ENCODE peak calls at places on chromosomes 1 and 21, in four cellular contexts. D is HepG2, C is stomach, L is endothelial cell of umbilical vein. Z is an unnamed sample.

GRCh38 chr1:22611530-22611947 is 24.9 kb upstream of the C1QA start:
- DNase-seq in D (peak; percentile 24), C (no peak), L (peak; percentile 53), Z (no peak)

GRCh38 chr21:33931799-33932390 is 16.3 kb upstream of the ATP5PO start:
- DNase-seq in D (no peak), C (no peak), L (peak; percentile 47), Z (no peak)

GRCh38 chr1:180444522-180444921 is 57.9 kb downstream of the ACBD6 start:
- DNase-seq in D (no peak), C (no peak), L (no peak), Z (no peak)

GRCh38 chr1:204731997-204732396 is 46.5 kb upstream of the LRRN2 start:
- DNase-seq in D (no peak), C (no peak), L (no peak), Z (no peak)

GRCh38 chr1:116325104-116325503 is 47.9 kb upstream of the ATP1A1 start:
- DNase-seq in D (no peak), C (no peak), L (no peak), Z (no peak)

GRCh38 chr21:32131960-32132359 is 146.9 kb downstream of the MIS18A start:
- DNase-seq in D (peak; percentile 20), C (no peak), L (no peak), Z (no peak)

GRCh38 chr1:240094043-240094722 is 2.5 kb downstream of the FMN2 start:
- DNase-seq in D (no peak), C (no peak), L (no peak), Z (no peak)

GRCh38 chr1:203682401-203683383 is 56.1 kb downstream of the ATP2B4 start:
- DNase-seq in D (peak; percentile 84), C (no peak), L (peak; percentile 67), Z (peak; percentile 25)

GRCh38 chr1:168083456-168084325 is 53.0 kb downstream of the GPR161 start:
- DNase-seq in D (no peak), C (no peak), L (no peak), Z (no peak)

GRCh38 chr1:33519240-33519884 is 46.9 kb downstream of the ZSCAN20 start:
- DNase-seq in D (no peak), C (no peak), L (no peak), Z (no peak)

GRCh38 chr1:27071049-27071416 is 58.4 kb upstream of the TENT5B start:
- DNase-seq in D (no peak), C (no peak), L (no peak), Z (no peak)

GRCh38 chr1:70486676-70487470 is 75.8 kb downstream of the CTH start:
- DNase-seq in D (no peak), C (peak; percentile 39), L (no peak), Z (no peak)

GRCh38 chr1:19616489-19616888 is 27.6 kb upstream of the NBL1 start:
- DNase-seq in D (no peak), C (no peak), L (no peak), Z (no peak)

GRCh38 chr1:214660900-214661299 is 57.9 kb downstream of the CENPF start:
- DNase-seq in D (peak; percentile 6), C (peak; percentile 46), L (peak; percentile 33), Z (peak; percentile 9)

GRCh38 chr1:183830389-183830788 is 25.5 kb downstream of the RGL1 start:
- DNase-seq in D (no peak), C (no peak), L (no peak), Z (no peak)

GRCh38 chr21:32096411-32096810 is 182.4 kb downstream of the MIS18A start:
- DNase-seq in D (peak; percentile 13), C (no peak), L (peak; percentile 17), Z (no peak)

GRCh38 chr1:60972841-60973364 is 109.5 kb upstream of the NFIA start:
- DNase-seq in D (peak; percentile 75), C (no peak), L (peak; percentile 16), Z (no peak)

GRCh38 chr1:195656780-195657179 is 951.5 kb downstream of the KCNT2 start:
- DNase-seq in D (no peak), C (no peak), L (no peak), Z (no peak)

GRCh38 chr1:13628711-13629110 is 45.1 kb downstream of the PDPN start:
- DNase-seq in D (no peak), C (no peak), L (no peak), Z (no peak)

GRCh38 chr1:228364068-228364705 is 42.4 kb downstream of the TRIM11 start:
- DNase-seq in D (no peak), C (no peak), L (no peak), Z (no peak)

GRCh38 chr1:228149341-228150020 is at the start of gene GJC2:
- DNase-seq in D (peak; percentile 56), C (no peak), L (no peak), Z (peak; percentile 44)

GRCh38 chr1:185297986-185298385 is 19.1 kb downstream of the IVNS1ABP start:
- DNase-seq in D (no peak), C (no peak), L (no peak), Z (no peak)

GRCh38 chr1:149883598-149884247 is 15.6 kb upstream of the BOLA1 start:
- DNase-seq in D (no peak), C (no peak), L (no peak), Z (no peak)

GRCh38 chr21:15441060-15441493 is 288.7 kb upstream of the USP25 start:
- DNase-seq in D (peak; percentile 99), C (no peak), L (no peak), Z (no peak)

GRCh38 chr21:34996304-34997081 is 52.6 kb downstream of the RUNX1 start:
- DNase-seq in D (no peak), C (no peak), L (no peak), Z (no peak)

GRCh38 chr1:30267046-30267445 is 456.3 kb downstream of the MATN1 start:
- DNase-seq in D (no peak), C (no peak), L (no peak), Z (no peak)

GRCh38 chr1:43420874-43421273 is 31.2 kb downstream of the SZT2 start:
- DNase-seq in D (no peak), C (no peak), L (no peak), Z (no peak)
- H3K36me3 ChIP-seq in D (peaks cover 27% of the 10 kb centered on the region), C (peaks cover 100% of the 10 kb centered on the region), L (peaks cover 63% of the 10 kb centered on the region), Z (no peaks in the 10 kb centered on the region)

DNA sequence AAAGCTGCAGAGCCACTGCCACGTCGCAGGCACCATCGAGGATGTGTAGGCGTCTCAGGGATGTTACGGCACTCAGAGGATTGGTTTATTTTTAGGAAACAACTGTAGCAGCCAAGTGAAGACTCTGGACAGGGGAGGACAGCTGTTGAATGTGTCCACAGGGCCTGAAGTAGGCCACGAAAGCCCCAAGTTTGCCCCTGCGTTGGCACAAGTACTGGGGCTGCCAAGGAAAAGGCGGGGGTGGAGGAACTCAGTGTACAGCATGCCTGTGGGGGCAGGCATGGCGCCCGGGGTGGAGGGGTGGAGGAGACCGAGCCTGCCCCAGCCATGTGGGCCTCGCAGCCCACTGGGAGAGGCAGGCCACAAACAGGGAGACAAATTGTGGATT is 89.7 kb downstream of the ADARB1 start:
- DNase-seq in D (no peak), C (no peak), L (no peak), Z (no peak)
- TF ChIP-seq POLR2AphosphoS5 in D (no peak), C (no peak), L (no peak), Z (no peak)

GRCh38 chr1:84247425-84248220 is 53.9 kb upstream of the SAMD13 start:
- DNase-seq in D (no peak), C (no peak), L (no peak), Z (peak; percentile 68)
- TF ChIP-seq CTCF in D (no peak), C (no peak), L (no peak), Z (peak; percentile 18)

GRCh38 chr1:235127203-235127602 is 1.4 kb downstream of the TOMM20 start:
- DNase-seq in D (no peak), C (no peak), L (peak; percentile 41), Z (no peak)

GRCh38 chr1:235122348-235122747 is 6.3 kb downstream of the TOMM20 start:
- DNase-seq in D (no peak), C (no peak), L (no peak), Z (no peak)

GRCh38 chr1:235127774-235128452 is 724 bp downstream of the TOMM20 start:
- DNase-seq in D (no peak), C (no peak), L (peak; percentile 40), Z (no peak)

GRCh38 chr1:235124665-235125064 is 4.0 kb downstream of the TOMM20 start:
- DNase-seq in D (no peak), C (no peak), L (no peak), Z (no peak)

GRCh38 chr1:235124111-235124510 is 4.5 kb downstream of the TOMM20 start:
- DNase-seq in D (no peak), C (no peak), L (no peak), Z (no peak)
- H3K36me3 ChIP-seq in D (peaks cover 6% of the 10 kb centered on the region), C (peaks cover 34% of the 10 kb centered on the region), L (peaks cover 5% of the 10 kb centered on the region), Z (peaks cover 20% of the 10 kb centered on the region)